ENCODE peak calls at places on chromosomes 2 and 18, in four cellular contexts. E, C, W and D are unnamed samples.

GRCh38 chr2:231926761-231927565 is 767 bp upstream of the NPPC start:
- DNase-seq in E (no peak), C (peak), W (no peak), D (peak)

GRCh38 chr18:64233855-64234254 is 85.0 kb upstream of the LINC00305 start:
- DNase-seq in E (no peak), C (no peak), W (no peak), D (no peak)

GRCh38 chr2:217331577-217332139 is 471.8 kb upstream of the TNP1 start:
- DNase-seq in E (peak), C (peak), W (no peak), D (peak)

GRCh38 chr2:240962371-240963064 is 35.9 kb upstream of the SNED1 start:
- DNase-seq in E (peak), C (no peak), W (peak), D (peak)

GRCh38 chr2:37738266-37738885 is 66.9 kb upstream of the CDC42EP3 start:
- DNase-seq in E (no peak), C (no peak), W (no peak), D (no peak)

GRCh38 chr18:6942742-6943141 is 174.9 kb downstream of the LAMA1 start:
- DNase-seq in E (no peak), C (no peak), W (no peak), D (no peak)

GRCh38 chr2:121907905-121908304 is 152.5 kb downstream of the TSN start:
- DNase-seq in E (no peak), C (no peak), W (no peak), D (no peak)

GRCh38 chr2:168641636-168642035 is 160.8 kb upstream of the NOSTRIN start:
- DNase-seq in E (no peak), C (peak), W (no peak), D (no peak)

GRCh38 chr2:150681120-150681796 is 193.8 kb upstream of the RND3 start:
- DNase-seq in E (no peak), C (peak), W (no peak), D (no peak)

GRCh38 chr2:61597300-61598289 is 59.4 kb upstream of the XPO1 start:
- DNase-seq in E (no peak), C (no peak), W (no peak), D (no peak)

GRCh38 chr2:226256237-226256636 is 543.4 kb downstream of the IRS1 start:
- DNase-seq in E (no peak), C (peak), W (no peak), D (no peak)

GRCh38 chr2:24675338-24675737 is 117.9 kb downstream of the PTRHD1 start:
- DNase-seq in E (no peak), C (no peak), W (no peak), D (no peak)

DNA sequence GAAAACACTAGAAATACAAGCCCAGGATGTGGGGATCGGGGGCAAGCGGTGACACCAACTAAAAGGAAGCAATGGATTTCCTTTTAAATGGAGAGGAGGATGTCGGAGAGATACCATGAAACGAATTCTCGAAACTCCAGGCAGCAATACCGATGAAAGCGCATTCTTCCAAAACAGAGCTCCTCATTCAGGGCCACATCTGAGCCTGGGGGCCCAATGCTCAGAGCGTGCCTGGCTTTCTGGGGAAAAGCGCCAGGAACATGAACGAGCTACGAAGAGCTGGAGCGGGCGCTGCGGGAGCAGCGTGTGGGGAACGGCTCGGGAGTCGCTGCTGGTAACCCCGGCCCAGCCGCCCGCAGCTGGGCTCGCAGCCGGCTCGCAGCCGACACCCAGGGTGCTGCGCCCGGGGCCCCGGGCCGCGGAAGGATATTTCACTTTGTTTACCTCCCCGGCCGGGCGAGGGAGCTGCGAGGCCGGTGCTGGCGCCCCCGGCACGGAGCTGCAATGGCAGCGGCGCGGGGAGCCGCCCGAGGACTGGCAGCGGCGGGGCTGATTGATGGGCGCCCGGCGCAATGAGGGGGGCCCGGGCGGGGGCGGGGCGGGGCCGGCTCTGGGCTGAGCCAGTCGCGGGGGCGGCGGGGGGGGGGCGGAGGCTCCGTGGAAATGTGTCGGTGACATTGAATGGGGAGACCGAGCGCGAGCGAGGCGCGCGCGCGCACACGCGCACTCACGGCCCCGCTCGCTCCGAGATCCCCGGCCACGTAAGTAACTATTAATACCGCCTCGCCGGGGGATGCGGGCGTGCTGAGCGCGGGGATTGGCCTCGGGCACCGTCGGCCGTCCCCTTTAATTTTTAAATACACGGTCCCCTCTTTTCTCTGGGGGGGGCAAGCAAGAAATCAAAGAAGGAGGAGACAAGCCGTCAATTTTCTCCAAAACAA is at the start of gene TRIB2:
- DNase-seq in E (peak), C (peak), W (peak), D (peak)
- TF ChIP-seq POLR2A in E (peak), C (peak), W (peak), D (peak)

DNA sequence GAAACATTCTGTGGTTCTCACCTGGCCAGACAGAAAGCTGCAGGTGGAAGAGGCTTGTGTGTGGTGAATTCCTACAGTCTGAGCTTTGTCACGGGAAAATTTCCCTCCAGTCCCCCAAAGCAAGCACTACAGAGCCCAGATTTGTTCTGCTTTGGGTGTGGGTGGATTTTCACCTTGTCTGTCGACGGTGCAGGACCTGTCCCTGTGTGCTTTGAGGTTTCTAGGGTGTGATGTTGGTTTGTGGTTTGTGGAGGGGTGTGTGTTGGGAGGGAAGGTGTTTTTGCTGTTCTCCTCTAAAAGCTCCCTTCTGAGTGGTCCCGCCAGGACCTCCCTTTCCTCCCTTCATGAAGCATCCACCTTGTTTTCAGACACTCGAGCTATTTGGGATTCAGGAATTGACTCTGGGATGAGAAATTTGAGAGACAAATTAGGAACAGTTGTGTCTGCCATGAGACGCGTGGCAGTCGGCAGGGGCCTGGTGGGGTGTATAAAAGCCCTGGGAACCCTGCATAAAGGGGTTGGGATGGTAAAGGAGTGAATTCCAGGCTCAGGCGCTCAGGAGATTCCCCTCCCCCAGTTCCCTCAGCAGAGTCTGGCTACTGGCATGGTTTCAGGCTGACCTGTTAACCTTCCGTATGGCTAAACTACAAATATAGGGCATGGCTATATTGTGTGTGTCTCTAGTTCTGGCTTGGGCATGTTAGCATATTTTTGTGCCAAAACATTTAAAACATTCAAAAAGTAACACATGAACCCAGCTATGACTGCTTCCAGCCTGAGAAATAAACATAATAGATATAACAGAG is 65.5 kb downstream of the DGKD start:
- DNase-seq in E (peak), C (peak), W (no peak), D (no peak)
- H3K27ac ChIP-seq in E (peak), C (peak), W (peak), D (no peak)

GRCh38 chr2:9951522-9952285 is at the start of gene GRHL1:
- DNase-seq in E (peak), C (peak), W (peak), D (peak)
- TF ChIP-seq POLR2A in E (no peak), C (no peak), W (no peak), D (peak)

GRCh38 chr2:181106229-181106628 is 125.8 kb downstream of the UBE2E3 start:
- DNase-seq in E (no peak), C (no peak), W (no peak), D (no peak)
- H3K27ac ChIP-seq in E (no peak), C (peak), W (no peak), D (no peak)